ENCODE peak calls at places on chromosomes 3 and 15, in six cellular contexts. Z, R, F, C, I and Q are unnamed samples.
A peak's percentile ranks its signal among the peaks of the same experiment; 100 is the strongest.

GRCh38 chr3:38009807-38010591 is 19.4 kb downstream of the VILL start:
- DNase-seq in Z (no peak), R (no peak), F (no peak), C (no peak), I (no peak), Q (no peak)

GRCh38 chr15:101012326-101013040 is 93.3 kb downstream of the LRRK1 start:
- DNase-seq in Z (no peak), R (no peak), F (no peak), C (no peak), I (no peak), Q (no peak)

GRCh38 chr3:96106701-96107100 is 707.7 kb upstream of the EPHA6 start:
- DNase-seq in Z (no peak), R (no peak), F (no peak), C (no peak), I (no peak), Q (no peak)

GRCh38 chr3:52495777-52496602 is 852 bp downstream of the STAB1 start:
- DNase-seq in Z (no peak), R (no peak), F (no peak), C (no peak), I (no peak), Q (no peak)

GRCh38 chr3:141450727-141451378 is 36.0 kb upstream of the RASA2 start:
- DNase-seq in Z (no peak), R (no peak), F (no peak), C (no peak), I (no peak), Q (no peak)

GRCh38 chr15:84750583-84751092 is 2.2 kb downstream of the ZNF592 start:
- DNase-seq in Z (no peak), R (no peak), F (no peak), C (peak; percentile 52), I (no peak), Q (no peak)

GRCh38 chr3:5188419-5189405 is 1.2 kb downstream of the EDEM1 start:
- DNase-seq in Z (no peak), R (peak; percentile 14), F (peak; percentile 27), C (peak; percentile 58), I (peak; percentile 81), Q (no peak)

GRCh38 chr3:10396083-10396482 is 75.2 kb upstream of the SEC13 start:
- DNase-seq in Z (no peak), R (no peak), F (no peak), C (peak; percentile 28), I (no peak), Q (no peak)

GRCh38 chr3:50242371-50242770 is 6.4 kb downstream of the GNAI2 start:
- DNase-seq in Z (no peak), R (no peak), F (no peak), C (no peak), I (no peak), Q (no peak)

GRCh38 chr3:147760998-147761397 is 351.8 kb downstream of the ZIC1 start:
- DNase-seq in Z (no peak), R (no peak), F (peak; percentile 52), C (no peak), I (no peak), Q (no peak)

GRCh38 chr15:80526556-80527340 is 122.6 kb downstream of the ARNT2 start:
- DNase-seq in Z (peak; percentile 33), R (no peak), F (no peak), C (no peak), I (no peak), Q (no peak)

GRCh38 chr3:21390136-21390535 is 360.9 kb downstream of the ZNF385D start:
- DNase-seq in Z (no peak), R (no peak), F (no peak), C (no peak), I (no peak), Q (no peak)

GRCh38 chr3:197027896-197028710 is 1.5 kb downstream of the MELTF start:
- DNase-seq in Z (no peak), R (no peak), F (no peak), C (no peak), I (no peak), Q (no peak)

GRCh38 chr3:112409061-112409460 is 76.1 kb downstream of the CD200 start:
- DNase-seq in Z (no peak), R (no peak), F (no peak), C (no peak), I (no peak), Q (no peak)

GRCh38 chr15:33242669-33243191 is 48.2 kb upstream of the FMN1 start:
- DNase-seq in Z (no peak), R (peak; percentile 19), F (peak; percentile 37), C (no peak), I (no peak), Q (no peak)

GRCh38 chr3:12370758-12371157 is 81.9 kb downstream of the PPARG start:
- DNase-seq in Z (no peak), R (no peak), F (no peak), C (no peak), I (no peak), Q (no peak)

GRCh38 chr3:195150194-195151118 is 120.5 kb downstream of the XXYLT1 start:
- DNase-seq in Z (peak; percentile 33), R (peak; percentile 37), F (peak; percentile 82), C (peak; percentile 66), I (peak; percentile 88), Q (peak; percentile 53)

GRCh38 chr15:60326824-60327654 is 70.7 kb downstream of the ANXA2 start:
- DNase-seq in Z (no peak), R (peak; percentile 11), F (peak; percentile 59), C (no peak), I (no peak), Q (no peak)

GRCh38 chr3:171981271-171981605 is 58.1 kb upstream of the FNDC3B start:
- DNase-seq in Z (no peak), R (no peak), F (no peak), C (no peak), I (no peak), Q (no peak)

GRCh38 chr3:14837864-14838263 is 19.1 kb downstream of the FGD5 start:
- DNase-seq in Z (no peak), R (no peak), F (no peak), C (no peak), I (no peak), Q (no peak)

GRCh38 chr15:84828433-84828908 is 11.3 kb downstream of the ALPK3 start:
- DNase-seq in Z (peak; percentile 82), R (no peak), F (peak; percentile 36), C (no peak), I (no peak), Q (no peak)

GRCh38 chr3:66367979-66368378 is 132.8 kb downstream of the LRIG1 start:
- DNase-seq in Z (no peak), R (no peak), F (no peak), C (no peak), I (no peak), Q (no peak)

GRCh38 chr3:66371432-66371831 is 129.4 kb downstream of the LRIG1 start:
- DNase-seq in Z (no peak), R (no peak), F (no peak), C (no peak), I (no peak), Q (no peak)

GRCh38 chr3:66376568-66376967 is 124.3 kb downstream of the LRIG1 start:
- DNase-seq in Z (no peak), R (peak; percentile 17), F (peak; percentile 46), C (no peak), I (no peak), Q (no peak)

GRCh38 chr3:66370179-66370578 is 130.6 kb downstream of the LRIG1 start:
- DNase-seq in Z (no peak), R (no peak), F (no peak), C (no peak), I (no peak), Q (no peak)

GRCh38 chr3:66372681-66373350 is 128.0 kb downstream of the LRIG1 start:
- DNase-seq in Z (no peak), R (peak; percentile 14), F (peak; percentile 27), C (no peak), I (no peak), Q (peak; percentile 46)
- TF ChIP-seq CTCF in Z (no peak), R (no peak), F (no peak), C (no peak), I (no peak), Q (peak; percentile 62)

GRCh38 chr15:73964736-73965093 is 27.4 kb downstream of the STOML1 start:
- DNase-seq in Z (peak; percentile 67), R (peak; percentile 81), F (peak; percentile 85), C (peak; percentile 93), I (peak; percentile 70), Q (peak; percentile 81)

GRCh38 chr15:73962409-73962808 is 29.7 kb downstream of the STOML1 start:
- DNase-seq in Z (no peak), R (no peak), F (no peak), C (no peak), I (no peak), Q (no peak)

GRCh38 chr15:73965730-73966103 is 26.4 kb downstream of the STOML1 start:
- DNase-seq in Z (no peak), R (no peak), F (no peak), C (no peak), I (no peak), Q (no peak)

GRCh38 chr15:73968461-73968860 is 23.6 kb downstream of the STOML1 start:
- DNase-seq in Z (no peak), R (no peak), F (no peak), C (no peak), I (no peak), Q (no peak)

DNA sequence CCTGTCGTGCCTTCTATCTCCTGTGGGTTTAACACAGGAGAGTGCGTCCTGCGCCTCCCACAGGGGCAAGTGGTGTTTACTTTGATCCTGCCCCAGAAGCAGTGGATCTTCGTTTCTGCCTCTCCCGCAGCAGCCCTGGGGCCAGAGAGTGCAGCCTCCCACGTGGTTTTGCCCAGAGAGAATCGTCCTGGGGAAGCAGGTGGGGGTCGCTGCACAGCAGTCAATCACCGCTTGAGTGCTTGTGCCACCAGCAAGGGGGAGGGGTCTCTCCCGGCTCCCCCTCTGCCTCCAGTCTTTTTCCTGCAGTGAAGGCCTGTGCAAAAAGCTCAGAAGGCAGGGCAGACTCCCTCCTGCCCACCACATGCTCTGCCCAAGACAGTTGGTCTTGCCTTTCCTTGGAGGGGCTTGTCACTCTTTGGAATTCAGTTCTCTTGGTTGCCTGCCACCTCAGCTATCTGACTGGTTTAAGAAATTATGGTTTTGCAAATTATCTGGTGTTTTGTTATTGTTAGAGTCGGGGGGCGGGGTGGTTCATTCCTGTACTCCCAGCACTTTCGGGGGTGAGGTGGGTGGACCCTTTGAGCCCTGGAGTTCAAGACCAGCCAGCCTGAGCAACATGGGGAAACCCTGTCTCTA is 26.9 kb downstream of the STOML1 start:
- DNase-seq in Z (no peak), R (no peak), F (peak; percentile 48), C (no peak), I (peak; percentile 32), Q (no peak)
- TF ChIP-seq CTCF in Z (peak; percentile 0), R (no peak), F (no peak), C (no peak), I (peak; percentile 46), Q (no peak)

GRCh38 chr15:77659350-77660321 is 26.9 kb upstream of the LINGO1 start:
- DNase-seq in Z (no peak), R (peak; percentile 69), F (peak; percentile 81), C (no peak), I (peak; percentile 44), Q (no peak)
- TF ChIP-seq CTCF in Z (no peak), R (no peak), F (peak; percentile 51), C (peak; percentile 23), I (no peak), Q (no peak)

GRCh38 chr3:76698136-76698535 is 341.8 kb upstream of the ROBO2 start:
- DNase-seq in Z (no peak), R (no peak), F (no peak), C (no peak), I (no peak), Q (no peak)

GRCh38 chr3:76700323-76700722 is 339.6 kb upstream of the ROBO2 start:
- DNase-seq in Z (no peak), R (no peak), F (no peak), C (no peak), I (no peak), Q (no peak)

GRCh38 chr3:76702676-76703075 is 337.2 kb upstream of the ROBO2 start:
- DNase-seq in Z (no peak), R (no peak), F (no peak), C (no peak), I (no peak), Q (no peak)

GRCh38 chr3:76699846-76700245 is 340.1 kb upstream of the ROBO2 start:
- DNase-seq in Z (no peak), R (no peak), F (no peak), C (no peak), I (no peak), Q (no peak)
- TF ChIP-seq CTCF in Z (no peak), R (no peak), F (no peak), C (no peak), I (no peak), Q (no peak)